ENCODE peak calls at places on chromosomes 5 and 9, in four cellular contexts. K is SK-N-SH, C is fibroblast of lung, R is PC-3. P is an unnamed sample.
A peak's percentile ranks its signal among the peaks of the same experiment; 100 is the strongest.

GRCh38 chr5:1537166-1538154 is 13.7 kb upstream of the LPCAT1 start:
- DNase-seq in R (no peak), K (no peak), C (no peak), P (no peak)

GRCh38 chr9:97741947-97742346 is 44.8 kb upstream of the XPA start:
- DNase-seq in R (no peak), K (no peak), C (no peak), P (no peak)

GRCh38 chr9:135416771-135417290 is 62.8 kb upstream of the PPP1R26 start:
- DNase-seq in R (no peak), C (no peak), K (no peak), P (no peak)

GRCh38 chr9:128149951-128150593 is 819 bp downstream of the LCN2 start:
- DNase-seq in K (no peak), R (no peak), C (no peak), P (no peak)

GRCh38 chr5:55634204-55634785 is 77.8 kb downstream of the SLC38A9 start:
- DNase-seq in C (peak; percentile 75), K (no peak), R (no peak), P (peak; percentile 74)

GRCh38 chr5:93599427-93600146 is 16.6 kb downstream of the NR2F1 start:
- DNase-seq in K (peak; percentile 44), R (no peak), C (peak; percentile 91), P (no peak)

GRCh38 chr9:136091582-136092352 is 3.3 kb downstream of the NACC2 start:
- DNase-seq in C (peak; percentile 48), R (no peak), K (no peak), P (peak; percentile 45)

GRCh38 chr9:112012026-112012902 is 115.7 kb downstream of the UGCG start:
- DNase-seq in C (peak; percentile 97), K (no peak), R (peak; percentile 90), P (peak; percentile 95)

GRCh38 chr5:135214897-135215616 is 181.0 kb upstream of the PITX1 start:
- DNase-seq in C (no peak), R (no peak), K (peak; percentile 3), P (peak; percentile 46)

GRCh38 chr5:40618926-40619325 is 60.8 kb upstream of the PTGER4 start:
- DNase-seq in K (no peak), R (peak; percentile 17), C (peak; percentile 10), P (no peak)

GRCh38 chr5:103561670-103562069 is 919 bp downstream of the NUDT12 start:
- DNase-seq in C (no peak), K (no peak), R (peak; percentile 19), P (peak; percentile 11)
- H3K27ac ChIP-seq in C (peak overlapping the region; percentile 91), K (peak overlapping the region; percentile 94), R (peak overlapping the region; percentile 76), P (peak overlapping the region; percentile 82)

DNA sequence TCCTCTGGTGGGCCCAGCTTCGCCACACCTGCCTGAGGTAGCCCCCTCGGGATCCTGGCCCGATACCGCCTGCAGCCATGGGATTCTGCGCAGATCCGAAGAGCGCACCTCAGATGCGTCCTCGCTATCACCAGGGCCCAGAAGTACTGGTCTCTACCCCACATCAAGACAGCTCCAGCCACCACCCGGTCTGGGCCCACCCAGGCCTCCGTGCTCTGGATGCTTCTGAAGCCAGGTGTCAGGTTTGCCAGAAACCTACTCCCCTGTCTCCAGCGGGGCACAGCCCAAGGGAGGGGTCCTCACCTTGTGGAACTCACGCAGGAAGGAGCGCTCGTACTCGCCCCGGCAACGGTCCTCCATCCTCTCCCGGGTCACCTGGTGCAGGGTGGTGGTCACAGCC is 2.4 kb downstream of the ANAPC2 start:
- DNase-seq in K (no peak), C (no peak), R (no peak), P (no peak)
- H3K4me3 ChIP-seq in K (no peak overlapping the region), C (no peak overlapping the region), R (no peak overlapping the region), P (no peak overlapping the region)

GRCh38 chr5:59275537-59276276 is 617.8 kb downstream of the PDE4D start:
- DNase-seq in R (no peak), K (no peak), C (peak; percentile 67), P (peak; percentile 63)

GRCh38 chr5:59275170-59275536 is 618.4 kb downstream of the PDE4D start:
- DNase-seq in R (no peak), C (no peak), K (no peak), P (peak; percentile 4)

GRCh38 chr5:59276886-59277514 is 616.5 kb downstream of the PDE4D start:
- DNase-seq in R (no peak), K (no peak), C (peak; percentile 1), P (no peak)

GRCh38 chr5:59274130-59274529 is 619.4 kb downstream of the PDE4D start:
- DNase-seq in C (no peak), K (no peak), R (no peak), P (no peak)

DNA sequence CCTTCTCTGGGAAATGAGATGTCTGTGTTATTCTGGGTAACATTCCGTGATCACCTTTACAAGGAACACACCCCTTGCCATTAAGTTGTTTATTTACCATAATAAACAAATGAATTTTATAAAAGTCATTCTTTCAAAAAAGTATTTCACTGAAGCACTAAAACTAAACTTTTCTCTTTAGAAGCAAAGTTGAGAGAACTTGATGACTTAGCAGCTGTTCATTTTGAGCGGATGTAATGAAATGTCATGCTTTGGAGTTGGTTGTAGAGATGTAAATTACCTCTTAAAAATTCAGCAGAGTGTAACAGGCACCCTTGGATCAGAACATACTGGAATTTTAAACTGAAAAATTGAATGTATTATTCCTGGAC is 617.3 kb downstream of the PDE4D start:
- DNase-seq in K (no peak), C (no peak), R (no peak), P (peak; percentile 3)
- H2AFZ ChIP-seq in K (no peak overlapping the region), C (peak overlapping the region; percentile 12), R (peak overlapping the region; percentile 61), P (peak overlapping the region; percentile 91)

GRCh38 chr9:113589407-113589806 is 125.9 kb downstream of the RGS3 start:
- DNase-seq in R (no peak), C (no peak), K (no peak), P (no peak)
- H3K27ac ChIP-seq in R (no peak overlapping the region), C (no peak overlapping the region), K (no peak overlapping the region), P (no peak overlapping the region)

GRCh38 chr5:141322261-141322660 is 1.7 kb upstream of the TAF7 start:
- DNase-seq in K (no peak), R (no peak), C (no peak), P (no peak)

GRCh38 chr5:141330299-141331080 is at the start of gene PCDHGA1:
- DNase-seq in K (peak; percentile 35), R (peak; percentile 26), C (peak; percentile 40), P (peak; percentile 86)

GRCh38 chr5:141326088-141326854 is 4.0 kb upstream of the PCDHGA1 start:
- DNase-seq in K (peak; percentile 74), R (peak; percentile 4), C (peak; percentile 77), P (peak; percentile 91)

GRCh38 chr5:141328231-141328630 is 2.1 kb upstream of the PCDHGA1 start:
- DNase-seq in R (peak; percentile 30), K (no peak), C (no peak), P (no peak)
- H3K4me3 ChIP-seq in R (no peak overlapping the region), K (no peak overlapping the region), C (no peak overlapping the region), P (no peak overlapping the region)

GRCh38 chr5:2864515-2864914 is 113.0 kb upstream of the IRX2 start:
- DNase-seq in C (no peak), K (no peak), R (no peak), P (no peak)
- H2AFZ ChIP-seq in C (no peak overlapping the region), K (no peak overlapping the region), R (no peak overlapping the region), P (no peak overlapping the region)

GRCh38 chr5:37088041-37088440 is 161.1 kb downstream of the CPLANE1 start:
- DNase-seq in R (no peak), K (no peak), C (no peak), P (no peak)

GRCh38 chr5:37090781-37091180 is 158.4 kb downstream of the CPLANE1 start:
- DNase-seq in K (no peak), R (no peak), C (no peak), P (no peak)

GRCh38 chr5:37086466-37087178 is 162.6 kb downstream of the CPLANE1 start:
- DNase-seq in C (peak; percentile 51), K (no peak), R (peak; percentile 37), P (peak; percentile 42)

DNA sequence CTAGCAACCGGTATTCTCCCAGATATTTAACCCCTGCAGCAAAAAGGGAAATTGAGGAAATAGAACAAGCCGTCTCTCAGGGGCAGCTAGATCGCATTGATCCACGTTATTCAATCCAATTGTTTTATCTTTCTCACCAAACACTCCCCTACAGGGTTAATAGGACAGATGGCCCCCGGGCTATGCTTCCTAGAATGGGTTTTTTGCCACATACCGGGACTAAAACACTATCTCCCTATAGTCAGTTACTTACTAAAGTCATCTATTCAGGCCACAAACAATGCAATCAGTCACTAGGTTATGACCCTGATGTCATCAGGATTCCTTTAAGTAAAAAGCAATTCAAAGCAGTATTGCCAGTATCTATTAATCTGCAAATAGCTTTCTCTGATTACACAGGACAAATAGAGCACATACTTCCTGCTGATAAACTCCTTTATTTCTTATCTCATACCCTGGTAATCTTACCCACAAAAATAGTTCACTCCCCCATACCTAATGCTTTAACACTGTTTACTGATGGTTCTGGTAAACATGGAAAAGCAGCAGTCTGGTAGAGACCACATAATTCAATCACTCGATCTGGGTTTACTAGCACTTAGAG is 159.0 kb downstream of the CPLANE1 start:
- DNase-seq in K (no peak), C (peak; percentile 25), R (no peak), P (no peak)
- H3K27ac ChIP-seq in K (no peak overlapping the region), C (no peak overlapping the region), R (no peak overlapping the region), P (no peak overlapping the region)